ENCODE peak calls at places on chromosome 15, in five cellular contexts. Q is hippocampal formation; I is activated T-cell treated with anti-CD3 and anti-CD28 coated beads, Interleukin-2, amount 50 U/mL, for 72 hours; F is NCI-H1417; O is GM04504. B is an unnamed sample.

GRCh38 chr15:73996267-73996666 is 1.8 kb downstream of the PML start:
- DNase-seq in Q (no peak), I (no peak), F (no peak), O (no peak), B (no peak)

GRCh38 chr15:74403981-74404563 is 29.7 kb downstream of the SEMA7A start:
- DNase-seq in Q (peak; percentile 40), I (no peak), F (no peak), O (no peak), B (peak; percentile 52)

GRCh38 chr15:68210821-68211655 is 5.9 kb upstream of the CALML4 start:
- DNase-seq in Q (peak; percentile 83), I (peak; percentile 65), F (peak; percentile 47), O (no peak), B (peak; percentile 62)

GRCh38 chr15:58314593-58315216 is 117.1 kb upstream of the LIPC start:
- DNase-seq in Q (no peak), I (no peak), F (peak; percentile 26), O (no peak), B (no peak)

GRCh38 chr15:72033711-72034110 is 84.2 kb downstream of the MYO9A start:
- DNase-seq in Q (no peak), I (no peak), F (no peak), O (no peak), B (no peak)

GRCh38 chr15:74396445-74397238 is 29.2 kb upstream of the CYP11A1 start:
- DNase-seq in Q (no peak), I (peak; percentile 84), F (no peak), O (no peak), B (no peak)

GRCh38 chr15:41658689-41659088 is 1.5 kb upstream of the MGA start:
- DNase-seq in Q (no peak), I (no peak), F (no peak), O (no peak), B (no peak)

GRCh38 chr15:98823012-98823458 is 174.7 kb downstream of the IGF1R start:
- DNase-seq in Q (no peak), I (no peak), F (peak; percentile 35), O (peak; percentile 56), B (no peak)

GRCh38 chr15:22880068-22880980 is 41.9 kb downstream of the NIPA2 start:
- DNase-seq in Q (no peak), I (no peak), F (no peak), O (no peak), B (no peak)